ENCODE peak calls at places on chromosomes 7 and 10, in eight cellular contexts. One of them, this sample, is unnamed. For H3K27me3, the result is how much of the 10 kb centered on the place peaks cover.

GRCh38 chr7:111210996-111211395 is 120.1 kb downstream of the LRRN3 start:
- DNase-seq in tibial artery: no peak
- DNase-seq in testis: no peak
- DNase-seq in IMR-90: peak
- DNase-seq in AG04450: no peak
- DNase-seq in osteoblast: peak
- DNase-seq in fibroblast of lung: peak
- DNase-seq in brain microvascular endothelial cell: peak
- DNase-seq in this sample: no peak

GRCh38 chr7:85316489-85316888 is 129.6 kb upstream of the SEMA3D start:
- DNase-seq in tibial artery: no peak
- DNase-seq in testis: no peak
- DNase-seq in IMR-90: no peak
- DNase-seq in AG04450: no peak
- DNase-seq in osteoblast: no peak
- DNase-seq in fibroblast of lung: no peak
- DNase-seq in brain microvascular endothelial cell: no peak
- DNase-seq in this sample: no peak

GRCh38 chr10:43417950-43418768 is 9.2 kb upstream of the HNRNPF start:
- DNase-seq in tibial artery: no peak
- DNase-seq in testis: no peak
- DNase-seq in IMR-90: no peak
- DNase-seq in AG04450: no peak
- DNase-seq in osteoblast: no peak
- DNase-seq in fibroblast of lung: no peak
- DNase-seq in brain microvascular endothelial cell: no peak
- DNase-seq in this sample: no peak

GRCh38 chr7:137953692-137954470 is 48.0 kb downstream of the CREB3L2 start:
- DNase-seq in tibial artery: no peak
- DNase-seq in testis: no peak
- DNase-seq in IMR-90: peak
- DNase-seq in AG04450: no peak
- DNase-seq in osteoblast: no peak
- DNase-seq in fibroblast of lung: peak
- DNase-seq in brain microvascular endothelial cell: peak
- DNase-seq in this sample: no peak

GRCh38 chr7:121505021-121505420 is 108.9 kb upstream of the FAM3C start:
- DNase-seq in tibial artery: no peak
- DNase-seq in testis: no peak
- DNase-seq in IMR-90: peak
- DNase-seq in AG04450: no peak
- DNase-seq in osteoblast: peak
- DNase-seq in fibroblast of lung: peak
- DNase-seq in brain microvascular endothelial cell: peak
- DNase-seq in this sample: no peak

GRCh38 chr10:47240173-47240572 is 59.8 kb upstream of the GDF10 start:
- DNase-seq in tibial artery: no peak
- DNase-seq in testis: no peak
- DNase-seq in IMR-90: no peak
- DNase-seq in AG04450: no peak
- DNase-seq in osteoblast: no peak
- DNase-seq in fibroblast of lung: no peak
- DNase-seq in brain microvascular endothelial cell: no peak
- DNase-seq in this sample: no peak

GRCh38 chr10:103145860-103146466 is 47.1 kb downstream of the NT5C2 start:
- DNase-seq in tibial artery: peak
- DNase-seq in testis: peak
- DNase-seq in IMR-90: peak
- DNase-seq in AG04450: peak
- DNase-seq in osteoblast: no peak
- DNase-seq in fibroblast of lung: peak
- DNase-seq in brain microvascular endothelial cell: peak
- DNase-seq in this sample: no peak

GRCh38 chr7:55787796-55788195 is 74.8 kb downstream of the SEPTIN14 start:
- DNase-seq in tibial artery: no peak
- DNase-seq in testis: no peak
- DNase-seq in IMR-90: no peak
- DNase-seq in AG04450: no peak
- DNase-seq in osteoblast: no peak
- DNase-seq in fibroblast of lung: no peak
- DNase-seq in brain microvascular endothelial cell: no peak
- DNase-seq in this sample: no peak

GRCh38 chr10:63521389-63522128 is at the start of gene REEP3:
- DNase-seq in tibial artery: peak
- DNase-seq in testis: peak
- DNase-seq in IMR-90: peak
- DNase-seq in AG04450: peak
- DNase-seq in osteoblast: peak
- DNase-seq in fibroblast of lung: peak
- DNase-seq in brain microvascular endothelial cell: peak
- DNase-seq in this sample: peak

GRCh38 chr7:144391823-144392255 is 11.7 kb downstream of the NOBOX start:
- DNase-seq in tibial artery: no peak
- DNase-seq in testis: no peak
- DNase-seq in IMR-90: peak
- DNase-seq in AG04450: peak
- DNase-seq in osteoblast: peak
- DNase-seq in fibroblast of lung: peak
- DNase-seq in brain microvascular endothelial cell: peak
- DNase-seq in this sample: peak

GRCh38 chr7:11228515-11228914 is 254.8 kb downstream of the PHF14 start:
- DNase-seq in tibial artery: peak
- DNase-seq in testis: peak
- DNase-seq in IMR-90: no peak
- DNase-seq in AG04450: no peak
- DNase-seq in osteoblast: no peak
- DNase-seq in fibroblast of lung: peak
- DNase-seq in brain microvascular endothelial cell: peak
- DNase-seq in this sample: no peak

GRCh38 chr10:100101526-100102076 is 19.9 kb upstream of the CPN1 start:
- DNase-seq in tibial artery: no peak
- DNase-seq in testis: no peak
- DNase-seq in IMR-90: peak
- DNase-seq in AG04450: no peak
- DNase-seq in osteoblast: no peak
- DNase-seq in fibroblast of lung: peak
- DNase-seq in brain microvascular endothelial cell: no peak
- DNase-seq in this sample: no peak

GRCh38 chr7:16891338-16891737 is 9.6 kb upstream of the AGR3 start:
- DNase-seq in tibial artery: no peak
- DNase-seq in testis: no peak
- DNase-seq in IMR-90: peak
- DNase-seq in AG04450: peak
- DNase-seq in osteoblast: no peak
- DNase-seq in fibroblast of lung: peak
- DNase-seq in brain microvascular endothelial cell: peak
- DNase-seq in this sample: peak

GRCh38 chr10:59971915-59972314 is 65.6 kb upstream of the CCDC6 start:
- DNase-seq in tibial artery: no peak
- DNase-seq in testis: peak
- DNase-seq in IMR-90: no peak
- DNase-seq in AG04450: no peak
- DNase-seq in osteoblast: peak
- DNase-seq in fibroblast of lung: peak
- DNase-seq in brain microvascular endothelial cell: peak
- DNase-seq in this sample: no peak

GRCh38 chr7:36473454-36474282 is 84.0 kb downstream of the ANLN start:
- DNase-seq in tibial artery: no peak
- DNase-seq in testis: peak
- DNase-seq in IMR-90: no peak
- DNase-seq in AG04450: no peak
- DNase-seq in osteoblast: no peak
- DNase-seq in fibroblast of lung: peak
- DNase-seq in brain microvascular endothelial cell: no peak
- DNase-seq in this sample: peak

GRCh38 chr10:69789164-69789576 is 12.5 kb upstream of the COL13A1 start:
- DNase-seq in tibial artery: no peak
- DNase-seq in testis: no peak
- DNase-seq in IMR-90: no peak
- DNase-seq in AG04450: no peak
- DNase-seq in osteoblast: no peak
- DNase-seq in fibroblast of lung: no peak
- DNase-seq in brain microvascular endothelial cell: no peak
- DNase-seq in this sample: no peak

GRCh38 chr10:92688927-92689662 is 660 bp upstream of the HHEX start:
- DNase-seq in tibial artery: peak
- DNase-seq in testis: peak
- DNase-seq in IMR-90: peak
- DNase-seq in AG04450: no peak
- DNase-seq in osteoblast: peak
- DNase-seq in fibroblast of lung: peak
- DNase-seq in brain microvascular endothelial cell: peak
- DNase-seq in this sample: peak

GRCh38 chr7:91112902-91113321 is 151.3 kb upstream of the FZD1 start:
- DNase-seq in tibial artery: no peak
- DNase-seq in testis: no peak
- DNase-seq in IMR-90: peak
- DNase-seq in AG04450: peak
- DNase-seq in osteoblast: peak
- DNase-seq in fibroblast of lung: peak
- DNase-seq in brain microvascular endothelial cell: peak
- DNase-seq in this sample: no peak

GRCh38 chr10:127069436-127069835 is 127.0 kb downstream of the INSYN2A start:
- DNase-seq in tibial artery: no peak
- DNase-seq in testis: no peak
- DNase-seq in IMR-90: no peak
- DNase-seq in AG04450: no peak
- DNase-seq in osteoblast: no peak
- DNase-seq in fibroblast of lung: no peak
- DNase-seq in brain microvascular endothelial cell: no peak
- DNase-seq in this sample: no peak

GRCh38 chr7:76108540-76109233 is 60.8 kb downstream of the MDH2 start:
- DNase-seq in tibial artery: no peak
- DNase-seq in testis: peak
- DNase-seq in IMR-90: peak
- DNase-seq in AG04450: no peak
- DNase-seq in osteoblast: peak
- DNase-seq in fibroblast of lung: peak
- DNase-seq in brain microvascular endothelial cell: peak
- DNase-seq in this sample: no peak

GRCh38 chr10:12971001-12971788 is 30.3 kb downstream of the CCDC3 start:
- DNase-seq in tibial artery: peak
- DNase-seq in testis: no peak
- DNase-seq in IMR-90: no peak
- DNase-seq in AG04450: no peak
- DNase-seq in osteoblast: peak
- DNase-seq in fibroblast of lung: no peak
- DNase-seq in brain microvascular endothelial cell: no peak
- DNase-seq in this sample: no peak

GRCh38 chr7:129503725-129504124 is 1.4 kb downstream of the SMKR1 start:
- DNase-seq in tibial artery: no peak
- DNase-seq in testis: no peak
- DNase-seq in IMR-90: no peak
- DNase-seq in AG04450: no peak
- DNase-seq in osteoblast: no peak
- DNase-seq in fibroblast of lung: no peak
- DNase-seq in brain microvascular endothelial cell: no peak
- DNase-seq in this sample: no peak

GRCh38 chr10:2280713-2281112 is 543.4 kb upstream of the ADARB2 start:
- DNase-seq in tibial artery: no peak
- DNase-seq in testis: no peak
- DNase-seq in IMR-90: no peak
- DNase-seq in AG04450: no peak
- DNase-seq in osteoblast: no peak
- DNase-seq in fibroblast of lung: no peak
- DNase-seq in brain microvascular endothelial cell: no peak
- DNase-seq in this sample: no peak

GRCh38 chr7:21733837-21734236 is 191.0 kb downstream of the DNAH11 start:
- DNase-seq in tibial artery: no peak
- DNase-seq in testis: no peak
- DNase-seq in IMR-90: no peak
- DNase-seq in AG04450: no peak
- DNase-seq in osteoblast: no peak
- DNase-seq in fibroblast of lung: no peak
- DNase-seq in brain microvascular endothelial cell: no peak
- DNase-seq in this sample: no peak

GRCh38 chr7:70303309-70303708 is 705.0 kb downstream of the AUTS2 start:
- DNase-seq in tibial artery: no peak
- DNase-seq in testis: no peak
- DNase-seq in IMR-90: no peak
- DNase-seq in AG04450: no peak
- DNase-seq in osteoblast: no peak
- DNase-seq in fibroblast of lung: no peak
- DNase-seq in brain microvascular endothelial cell: no peak
- DNase-seq in this sample: no peak

GRCh38 chr7:1289681-1290261 is 57.1 kb downstream of the UNCX start:
- DNase-seq in tibial artery: no peak
- DNase-seq in testis: no peak
- DNase-seq in IMR-90: no peak
- DNase-seq in AG04450: no peak
- DNase-seq in osteoblast: no peak
- DNase-seq in fibroblast of lung: no peak
- DNase-seq in brain microvascular endothelial cell: no peak
- DNase-seq in this sample: peak
- H3K27me3 ChIP-seq in tibial artery: under half
- H3K27me3 ChIP-seq in testis: under half
- H3K27me3 ChIP-seq in IMR-90: half or more
- H3K27me3 ChIP-seq in AG04450: half or more
- H3K27me3 ChIP-seq in osteoblast: under half
- H3K27me3 ChIP-seq in fibroblast of lung: under half
- H3K27me3 ChIP-seq in brain microvascular endothelial cell: under half
- H3K27me3 ChIP-seq in this sample: under half

GRCh38 chr7:52547301-52547920 is 488.0 kb upstream of the POM121L12 start:
- DNase-seq in tibial artery: no peak
- DNase-seq in testis: no peak
- DNase-seq in IMR-90: no peak
- DNase-seq in AG04450: no peak
- DNase-seq in osteoblast: no peak
- DNase-seq in fibroblast of lung: no peak
- DNase-seq in brain microvascular endothelial cell: no peak
- DNase-seq in this sample: no peak
- H3K4me3 ChIP-seq in tibial artery: no peak
- H3K4me3 ChIP-seq in testis: no peak
- H3K4me3 ChIP-seq in IMR-90: no peak
- H3K4me3 ChIP-seq in AG04450: no peak
- H3K4me3 ChIP-seq in osteoblast: no peak
- H3K4me3 ChIP-seq in fibroblast of lung: no peak
- H3K4me3 ChIP-seq in brain microvascular endothelial cell: no peak
- H3K4me3 ChIP-seq in this sample: no peak

DNA sequence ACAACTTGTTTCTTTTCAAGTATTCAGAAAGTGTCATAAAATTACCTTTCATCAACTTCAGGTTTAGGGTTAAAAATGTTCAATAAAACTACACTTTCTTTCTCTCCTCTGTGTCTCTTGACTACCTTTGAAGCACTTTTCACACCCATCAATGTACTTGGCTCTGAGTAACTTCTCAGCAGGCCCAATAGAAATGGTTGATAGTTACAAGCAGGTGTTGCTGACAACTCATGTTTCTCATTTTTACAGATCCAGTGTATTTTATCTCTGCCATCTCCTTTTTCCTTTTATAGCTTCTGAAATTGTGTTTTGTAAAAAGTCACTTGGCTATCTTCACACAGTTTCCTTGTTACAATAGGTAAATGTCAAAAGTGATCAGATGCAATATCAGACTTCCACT is 348.0 kb downstream of the PHTF2 start:
- DNase-seq in tibial artery: no peak
- DNase-seq in testis: no peak
- DNase-seq in IMR-90: no peak
- DNase-seq in AG04450: no peak
- DNase-seq in osteoblast: no peak
- DNase-seq in fibroblast of lung: no peak
- DNase-seq in brain microvascular endothelial cell: no peak
- DNase-seq in this sample: no peak
- H3K27me3 ChIP-seq in tibial artery: under half
- H3K27me3 ChIP-seq in testis: under half
- H3K27me3 ChIP-seq in IMR-90: under half
- H3K27me3 ChIP-seq in AG04450: under half
- H3K27me3 ChIP-seq in osteoblast: under half
- H3K27me3 ChIP-seq in fibroblast of lung: under half
- H3K27me3 ChIP-seq in brain microvascular endothelial cell: under half
- H3K27me3 ChIP-seq in this sample: under half

GRCh38 chr10:125151824-125152634 is 8.3 kb downstream of the CTBP2 start:
- DNase-seq in tibial artery: peak
- DNase-seq in testis: no peak
- DNase-seq in IMR-90: no peak
- DNase-seq in AG04450: no peak
- DNase-seq in osteoblast: peak
- DNase-seq in fibroblast of lung: no peak
- DNase-seq in brain microvascular endothelial cell: no peak
- DNase-seq in this sample: peak
- H3K4me3 ChIP-seq in tibial artery: peak
- H3K4me3 ChIP-seq in testis: peak
- H3K4me3 ChIP-seq in IMR-90: no peak
- H3K4me3 ChIP-seq in AG04450: no peak
- H3K4me3 ChIP-seq in osteoblast: no peak
- H3K4me3 ChIP-seq in fibroblast of lung: no peak
- H3K4me3 ChIP-seq in brain microvascular endothelial cell: no peak
- H3K4me3 ChIP-seq in this sample: peak

This sample was measured in H7.